ENCODE peak calls at places on chromosomes 12 and 14, in seven cellular contexts. Z is HCT116; O is GM10248; X is astrocyte; I is stimulated activated CD4-positive, alpha-beta T cell treated with anti-CD3 and anti-CD28 coated beads, Interleukin-4, amount 100 ng/mL, for 1 hour; M is cardiac fibroblast; Q is frontal cortex. A is an unnamed sample.

GRCh38 chr14:105589161-105589925 is 63.0 kb downstream of the TMEM121 start:
- DNase-seq in O (no peak), I (no peak), M (no peak), X (no peak), Z (no peak), Q (no peak), A (no peak)

GRCh38 chr12:58919271-58920101 is 818 bp downstream of the LRIG3 start:
- DNase-seq in X (peak), Q (peak), M (peak), Z (no peak), O (peak), I (no peak), A (peak)

GRCh38 chr14:77124345-77125274 is 17.0 kb downstream of the ZDHHC22 start:
- DNase-seq in M (peak), Z (no peak), O (peak), I (peak), Q (peak), X (no peak), A (peak)

GRCh38 chr12:115922952-115923564 is 354.4 kb downstream of the MED13L start:
- DNase-seq in M (peak), Q (no peak), X (no peak), O (no peak), I (no peak), Z (no peak), A (no peak)

GRCh38 chr14:94028450-94028826 is 2.3 kb downstream of the OTUB2 start:
- DNase-seq in Z (peak), X (peak), O (peak), Q (no peak), M (peak), I (no peak), A (no peak)

GRCh38 chr14:52402812-52403526 is 88.9 kb downstream of the PTGER2 start:
- DNase-seq in Z (no peak), X (peak), I (no peak), O (no peak), Q (no peak), M (peak), A (no peak)

GRCh38 chr14:95442633-95443021 is 73.8 kb downstream of the SYNE3 start:
- DNase-seq in M (peak), I (peak), Q (peak), Z (peak), X (peak), O (peak), A (peak)

GRCh38 chr12:72330784-72331183 is 58.6 kb downstream of the TRHDE start:
- DNase-seq in I (no peak), Z (no peak), M (no peak), X (no peak), O (no peak), Q (no peak), A (no peak)

GRCh38 chr14:92540472-92541048 is 27.0 kb downstream of the RIN3 start:
- DNase-seq in I (no peak), Q (peak), Z (peak), M (peak), X (peak), O (no peak), A (no peak)

GRCh38 chr14:23567186-23568020 is at the start of gene AP1G2:
- DNase-seq in M (peak), Q (no peak), Z (peak), I (peak), X (no peak), O (peak), A (peak)

GRCh38 chr14:61611880-61612630 is 83.3 kb upstream of the HIF1A start:
- DNase-seq in Z (no peak), Q (no peak), O (no peak), I (no peak), M (no peak), X (no peak), A (no peak)

GRCh38 chr14:77436042-77436441 is 12.7 kb upstream of the NOXRED1 start:
- DNase-seq in O (no peak), Q (no peak), M (no peak), X (no peak), I (no peak), Z (no peak), A (no peak)

GRCh38 chr14:66974397-66975025 is 214.7 kb upstream of the GARIN2 start:
- DNase-seq in Z (no peak), I (no peak), X (peak), Q (no peak), M (peak), O (no peak), A (no peak)

GRCh38 chr12:89070603-89071002 is 281.7 kb downstream of the DUSP6 start:
- DNase-seq in I (no peak), X (no peak), O (no peak), Q (no peak), M (no peak), Z (no peak), A (no peak)

GRCh38 chr14:91403069-91403600 is 14.5 kb downstream of the CCDC88C start:
- DNase-seq in Z (no peak), I (no peak), Q (no peak), M (no peak), X (no peak), O (no peak), A (no peak)

GRCh38 chr12:49089831-49090773 is 4.5 kb downstream of the DHH start:
- DNase-seq in Q (peak), O (no peak), M (peak), X (peak), I (peak), Z (no peak), A (peak)

GRCh38 chr12:94147991-94148840 is at the start of gene PLXNC1:
- DNase-seq in I (peak), X (peak), O (peak), Q (peak), Z (no peak), M (peak), A (peak)

GRCh38 chr14:102221026-102221425 is 81.3 kb downstream of the WDR20 start:
- DNase-seq in Q (no peak), Z (no peak), I (no peak), M (peak), O (no peak), X (no peak), A (no peak)

GRCh38 chr12:124804011-124804621 is 59.5 kb downstream of the SCARB1 start:
- DNase-seq in Q (no peak), Z (peak), O (no peak), X (peak), I (no peak), M (peak), A (no peak)

GRCh38 chr12:46266869-46267617 is 1.8 kb downstream of the SLC38A1 start:
- DNase-seq in Q (no peak), O (peak), X (peak), M (peak), I (peak), Z (no peak), A (peak)

GRCh38 chr14:33796356-33796755 is 154.5 kb downstream of the EGLN3 start:
- DNase-seq in O (no peak), X (peak), Z (no peak), Q (no peak), I (no peak), M (peak), A (no peak)

GRCh38 chr12:29533815-29534489 is 36.5 kb upstream of the OVCH1 start:
- DNase-seq in Q (no peak), O (no peak), Z (no peak), M (no peak), X (no peak), I (no peak), A (no peak)

GRCh38 chr12:111642681-111643427 is 42.9 kb downstream of the BRAP start:
- DNase-seq in Z (no peak), Q (no peak), X (no peak), M (no peak), I (no peak), O (no peak), A (no peak)

GRCh38 chr12:102399653-102400052 is 80.7 kb downstream of the IGF1 start:
- DNase-seq in Z (no peak), I (no peak), M (no peak), O (no peak), Q (no peak), X (no peak), A (no peak)

GRCh38 chr12:43066471-43066870 is 476.9 kb upstream of the PRICKLE1 start:
- DNase-seq in M (peak), Z (no peak), O (no peak), Q (no peak), I (no peak), X (peak), A (no peak)

GRCh38 chr12:14892726-14893442 is 7.2 kb upstream of the MGP start:
- DNase-seq in Z (no peak), M (peak), I (no peak), X (no peak), Q (no peak), O (no peak), A (no peak)

GRCh38 chr12:77999074-77999715 is 168.5 kb downstream of the NAV3 start:
- DNase-seq in I (no peak), M (no peak), Q (no peak), O (peak), X (no peak), Z (no peak), A (peak)

GRCh38 chr14:103518416-103519042 is 4.1 kb downstream of the CKB start:
- DNase-seq in X (no peak), Z (no peak), Q (peak), I (peak), O (peak), M (peak), A (peak)

GRCh38 chr12:24414421-24414820 is 465.0 kb upstream of the SOX5 start:
- DNase-seq in Q (no peak), M (no peak), Z (no peak), I (no peak), O (no peak), X (no peak), A (no peak)

A was measured in germinal center.